ENCODE peak calls at places on chromosome 13, in seven cellular contexts. F is left ventricle myocardium inferior, R is heart right ventricle, H is sigmoid colon, Z is cardiac fibroblast, O is Peyer's patch, J is mucosa of descending colon. C is an unnamed sample.

GRCh38 chr13:38147050-38147449 is 202.6 kb upstream of the UFM1 start:
- DNase-seq in J (no peak), F (no peak), O (no peak), Z (no peak), H (no peak), R (no peak), C (no peak)

GRCh38 chr13:60398949-60399589 is 2.0 kb downstream of the TDRD3 start:
- DNase-seq in H (no peak), R (no peak), F (no peak), J (no peak), Z (peak; percentile 12), O (no peak), C (no peak)

GRCh38 chr13:89880201-89880600 is 1467.3 kb upstream of the MIR17HG start:
- DNase-seq in H (no peak), O (no peak), J (no peak), Z (no peak), F (no peak), R (no peak), C (no peak)

GRCh38 chr13:109058071-109058470 is 428.7 kb downstream of the MYO16 start:
- DNase-seq in H (no peak), Z (no peak), J (no peak), R (no peak), F (no peak), O (no peak), C (no peak)

GRCh38 chr13:109569938-109570711 is 216.3 kb downstream of the IRS2 start:
- DNase-seq in O (no peak), F (no peak), R (no peak), H (no peak), J (no peak), Z (no peak), C (peak; percentile 18)

GRCh38 chr13:93224545-93224944 is 2.1 kb upstream of the GPC6 start:
- DNase-seq in O (no peak), Z (peak; percentile 60), H (no peak), J (no peak), F (no peak), R (no peak), C (no peak)

GRCh38 chr13:105719861-105720260 is 815.6 kb downstream of the EFNB2 start:
- DNase-seq in J (no peak), F (no peak), H (no peak), Z (no peak), R (no peak), O (no peak), C (no peak)

GRCh38 chr13:27920677-27921420 is 1.0 kb downstream of the PDX1 start:
- DNase-seq in F (no peak), R (no peak), J (no peak), O (no peak), Z (peak; percentile 26), H (no peak), C (peak; percentile 46)

GRCh38 chr13:48562296-48563066 is 29.6 kb upstream of the RCBTB2 start:
- DNase-seq in R (no peak), O (peak; percentile 64), H (no peak), Z (no peak), J (no peak), F (no peak), C (peak; percentile 73)

GRCh38 chr13:64884976-64885375 is 2345.2 kb downstream of the PCDH9 start:
- DNase-seq in Z (no peak), J (no peak), O (no peak), H (no peak), F (no peak), R (no peak), C (no peak)

GRCh38 chr13:93037780-93038179 is 188.8 kb upstream of the GPC6 start:
- DNase-seq in H (no peak), Z (no peak), F (no peak), O (no peak), J (no peak), R (no peak), C (no peak)

GRCh38 chr13:27954406-27954851 is 14.7 kb downstream of the CDX2 start:
- DNase-seq in H (no peak), R (no peak), J (no peak), F (no peak), Z (peak; percentile 19), O (no peak), C (peak; percentile 55)

GRCh38 chr13:35475131-35475959 is 1.1 kb downstream of the MAB21L1 start:
- DNase-seq in Z (peak; percentile 25), H (peak; percentile 61), J (no peak), R (peak; percentile 31), O (no peak), F (no peak), C (no peak)

GRCh38 chr13:38763446-38764381 is 76.8 kb downstream of the FREM2 start:
- DNase-seq in F (no peak), J (no peak), O (no peak), H (no peak), Z (peak; percentile 58), R (no peak), C (no peak)

GRCh38 chr13:100658363-100658762 is 16.2 kb downstream of the TMTC4 start:
- DNase-seq in H (no peak), O (no peak), Z (no peak), R (no peak), J (no peak), F (no peak), C (no peak)

GRCh38 chr13:113086031-113086750 is 19.4 kb upstream of the F7 start:
- DNase-seq in J (peak; percentile 29), H (no peak), R (no peak), O (no peak), F (no peak), Z (no peak), C (no peak)

GRCh38 chr13:112781881-112782361 is 92.1 kb downstream of the ATP11A start:
- DNase-seq in Z (peak; percentile 34), J (no peak), F (peak; percentile 68), R (peak; percentile 74), O (no peak), H (peak; percentile 78), C (no peak)

GRCh38 chr13:61247149-61247936 is 168.3 kb downstream of the PCDH20 start:
- DNase-seq in J (peak; percentile 21), Z (no peak), H (no peak), F (no peak), R (no peak), O (no peak), C (peak; percentile 15)

GRCh38 chr13:42363941-42364612 is 92.1 kb downstream of the AKAP11 start:
- DNase-seq in F (no peak), Z (peak; percentile 21), H (no peak), R (no peak), O (no peak), J (no peak), C (no peak)

GRCh38 chr13:36519432-36519831 is 87.1 kb downstream of the CCNA1 start:
- DNase-seq in H (no peak), R (no peak), F (no peak), Z (no peak), J (no peak), O (no peak), C (no peak)

GRCh38 chr13:98880673-98881072 is 97.2 kb downstream of the DOCK9 start:
- DNase-seq in R (no peak), Z (no peak), J (no peak), O (no peak), F (no peak), H (no peak), C (no peak)

GRCh38 chr13:96474158-96474606 is 384.3 kb downstream of the HS6ST3 start:
- DNase-seq in R (no peak), Z (no peak), J (no peak), H (no peak), F (no peak), O (no peak), C (no peak)

GRCh38 chr13:110628477-110628793 is 13.1 kb downstream of the NAXD start:
- DNase-seq in F (no peak), J (no peak), O (no peak), R (no peak), H (peak; percentile 91), Z (peak; percentile 45), C (no peak)
- TF ChIP-seq CTCF in F (no peak), J (no peak), O (no peak), R (no peak), H (no peak), Z (no peak), C (no peak)

DNA sequence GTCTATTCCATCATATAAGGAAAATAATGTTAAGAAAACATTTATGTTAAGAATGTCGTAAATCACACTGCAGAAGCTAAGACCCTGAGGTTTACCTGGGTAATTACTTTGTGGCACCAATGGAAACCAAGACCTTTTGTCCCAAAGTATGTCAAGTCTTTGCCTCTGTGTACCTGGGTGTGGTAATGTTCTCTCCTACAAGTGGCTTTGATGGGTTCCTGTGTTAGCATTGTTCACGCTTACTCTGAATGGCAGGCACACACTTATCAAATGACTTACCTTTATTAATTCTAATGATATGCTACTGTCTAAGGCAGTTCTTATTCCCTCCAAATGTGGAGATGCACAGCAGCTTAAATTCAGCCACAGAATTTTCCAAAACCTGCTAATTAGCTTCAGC is 206.1 kb downstream of the KCTD12 start:
- DNase-seq in O (no peak), J (no peak), R (no peak), H (no peak), F (no peak), Z (no peak), C (no peak)
- TF ChIP-seq CTCF in O (no peak), J (no peak), R (no peak), H (no peak), F (no peak), Z (no peak), C (no peak)

DNA sequence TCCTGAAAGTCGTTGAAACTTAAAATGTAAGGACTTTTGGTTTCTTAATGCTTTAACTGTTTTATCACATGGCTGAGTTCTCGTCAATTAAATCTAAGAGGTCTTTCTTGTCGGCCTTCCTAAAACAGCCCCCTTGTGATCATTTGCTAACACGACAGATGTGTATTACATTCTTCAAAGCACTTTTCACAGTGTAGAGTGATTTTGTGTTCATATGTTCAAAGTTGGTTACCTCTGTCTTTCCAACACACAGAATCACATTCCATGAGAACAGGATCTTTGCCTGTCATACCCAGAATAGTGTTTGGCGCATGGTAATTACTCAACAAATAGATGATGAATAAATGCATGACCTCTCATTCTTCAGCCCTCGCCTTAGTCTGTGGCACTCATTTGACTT is 1.1 kb downstream of the GTF2F2 start:
- DNase-seq in O (no peak), F (no peak), Z (peak; percentile 46), J (no peak), R (no peak), H (no peak), C (peak; percentile 19)
- TF ChIP-seq CTCF in O (no peak), F (no peak), Z (peak; percentile 12), J (no peak), R (no peak), H (no peak), C (no peak)

GRCh38 chr13:20706661-20707060 is 3.2 kb downstream of the IL17D start:
- DNase-seq in J (no peak), Z (no peak), O (no peak), R (no peak), H (no peak), F (no peak), C (no peak)

GRCh38 chr13:20702945-20703784 is at the start of gene IL17D:
- DNase-seq in F (no peak), J (peak; percentile 60), Z (no peak), O (no peak), R (no peak), H (no peak), C (peak; percentile 82)

GRCh38 chr13:20702530-20702929 is 969 bp upstream of the IL17D start:
- DNase-seq in Z (no peak), H (no peak), F (no peak), J (no peak), R (no peak), O (no peak), C (peak; percentile 35)

GRCh38 chr13:20704459-20705069 is 1.1 kb downstream of the IL17D start:
- DNase-seq in J (no peak), F (no peak), O (no peak), H (no peak), Z (no peak), R (no peak), C (no peak)

GRCh38 chr13:20703785-20704458 is 423 bp downstream of the IL17D start:
- DNase-seq in R (peak; percentile 54), J (peak; percentile 91), H (peak; percentile 88), F (peak; percentile 68), Z (peak; percentile 82), O (peak; percentile 61), C (peak; percentile 97)
- TF ChIP-seq CTCF in R (peak; percentile 50), J (peak; percentile 55), H (no peak), F (peak; percentile 61), Z (no peak), O (peak; percentile 43), C (peak; percentile 78)

C was measured in GM20000.